ENCODE peak calls at places on chromosomes 7 and 10, in ten cellular contexts. B is transverse colon; W is brain microvascular endothelial cell; F is CD8-positive, alpha-beta T cell; Z is fibroblast of mammary gland; H is IMR-90; C is PC-9; S is foreskin fibroblast; I is psoas muscle; L is gastrocnemius medialis. V is an unnamed sample.

GRCh38 chr7:107922891-107923290 is 31.9 kb downstream of the DLD start:
- DNase-seq in B (no peak), H (peak; percentile 33), I (no peak), W (no peak), C (no peak), S (no peak), F (no peak), L (no peak), Z (peak; percentile 39), V (no peak)

GRCh38 chr7:18654709-18655108 is 159.2 kb downstream of the HDAC9 start:
- DNase-seq in F (no peak), Z (no peak), S (no peak), L (no peak), I (no peak), H (no peak), W (no peak), B (no peak), C (no peak), V (no peak)

GRCh38 chr10:126062132-126063032 is 166.0 kb downstream of the FANK1 start:
- DNase-seq in L (peak; percentile 77), C (peak; percentile 73), F (no peak), W (peak; percentile 99), H (peak; percentile 98), B (peak; percentile 40), I (peak; percentile 93), Z (peak; percentile 99), S (peak; percentile 96), V (peak; percentile 77)

GRCh38 chr10:33413093-33413442 is 78.6 kb upstream of the NRP1 start:
- DNase-seq in B (no peak), H (no peak), L (no peak), F (no peak), C (no peak), I (no peak), Z (no peak), S (no peak), W (peak; percentile 7), V (no peak)

GRCh38 chr7:25847331-25848070 is 304.5 kb upstream of the NFE2L3 start:
- DNase-seq in I (no peak), C (no peak), L (no peak), B (no peak), F (no peak), W (peak; percentile 73), S (peak; percentile 55), Z (peak; percentile 63), H (peak; percentile 33), V (no peak)

GRCh38 chr7:116316838-116317612 is 106.7 kb downstream of the TES start:
- DNase-seq in C (peak; percentile 76), I (no peak), F (no peak), S (peak; percentile 99), B (no peak), H (peak; percentile 99), W (peak; percentile 98), L (peak; percentile 59), Z (peak; percentile 100), V (peak; percentile 41)

GRCh38 chr7:2641406-2642393 is 9.9 kb downstream of the TTYH3 start:
- DNase-seq in L (peak; percentile 93), W (peak; percentile 89), C (peak; percentile 36), B (peak; percentile 74), F (no peak), Z (peak; percentile 92), H (peak; percentile 97), S (peak; percentile 88), I (peak; percentile 91), V (peak; percentile 92)

GRCh38 chr7:128398016-128398840 is 11.6 kb downstream of the IMPDH1 start:
- DNase-seq in I (peak; percentile 75), W (peak; percentile 32), H (peak; percentile 41), L (no peak), S (peak; percentile 21), B (peak; percentile 69), F (peak; percentile 40), C (peak; percentile 68), Z (peak; percentile 42), V (peak; percentile 56)

GRCh38 chr10:130726996-130727725 is 584.4 kb downstream of the TCERG1L start:
- DNase-seq in F (no peak), H (no peak), S (no peak), Z (no peak), L (no peak), W (no peak), B (no peak), C (no peak), I (no peak), V (no peak)

GRCh38 chr7:23928391-23928790 is 218.4 kb downstream of the STK31 start:
- DNase-seq in F (no peak), Z (no peak), H (no peak), I (no peak), C (no peak), W (no peak), L (no peak), B (no peak), S (no peak), V (no peak)

GRCh38 chr7:23927709-23928108 is 217.7 kb downstream of the STK31 start:
- DNase-seq in F (no peak), S (no peak), Z (no peak), W (no peak), L (no peak), B (no peak), H (no peak), C (no peak), I (no peak), V (no peak)

GRCh38 chr7:23930312-23930711 is 220.3 kb downstream of the STK31 start:
- DNase-seq in C (no peak), I (no peak), B (no peak), Z (no peak), S (no peak), L (no peak), H (no peak), F (no peak), W (no peak), V (no peak)

GRCh38 chr7:23925088-23925487 is 215.1 kb downstream of the STK31 start:
- DNase-seq in F (no peak), L (no peak), C (no peak), H (no peak), Z (no peak), W (no peak), S (no peak), I (no peak), B (no peak), V (no peak)
- TF ChIP-seq CTCF in F (no peak), L (no peak), C (no peak), H (no peak), Z (no peak), W (no peak), S (no peak), I (no peak), B (no peak), V (no peak)

DNA sequence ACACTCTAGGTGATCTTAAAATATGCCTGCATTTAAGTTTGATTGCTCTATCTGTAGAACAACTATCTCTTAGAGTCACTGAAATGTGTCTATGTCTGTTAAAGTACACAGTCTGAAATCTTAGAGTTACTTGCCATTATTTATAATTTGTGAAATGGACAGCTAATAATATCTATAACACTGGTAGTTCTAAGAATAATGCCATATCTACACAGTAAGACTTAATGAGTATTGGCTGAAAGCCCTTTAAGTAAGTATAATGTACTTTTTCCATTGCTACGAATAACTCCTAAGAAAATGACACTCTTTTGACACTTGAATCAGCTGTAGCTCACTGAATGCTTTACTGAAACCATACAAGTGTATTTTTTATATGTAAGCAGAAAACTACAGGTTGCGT is 567.4 kb upstream of the PCDH15 start:
- DNase-seq in C (no peak), S (no peak), H (no peak), B (no peak), F (no peak), L (no peak), I (no peak), Z (no peak), W (no peak), V (no peak)
- TF ChIP-seq CTCF in C (no peak), S (no peak), H (no peak), B (no peak), F (no peak), L (no peak), I (no peak), Z (no peak), W (no peak), V (no peak)

GRCh38 chr10:42976353-42977031 is 100.4 kb upstream of the RET start:
- DNase-seq in I (peak; percentile 19), B (no peak), C (no peak), F (no peak), Z (no peak), S (no peak), W (no peak), L (no peak), H (no peak), V (peak; percentile 2)

GRCh38 chr10:42974693-42975002 is 102.2 kb upstream of the RET start:
- DNase-seq in C (no peak), W (no peak), F (no peak), H (no peak), L (no peak), B (no peak), I (no peak), S (no peak), Z (no peak), V (no peak)

GRCh38 chr10:42975005-42975493 is 101.8 kb upstream of the RET start:
- DNase-seq in F (no peak), W (no peak), L (peak; percentile 4), B (no peak), H (no peak), Z (no peak), I (peak; percentile 34), S (no peak), C (no peak), V (no peak)

GRCh38 chr10:42977032-42977416 is 99.8 kb upstream of the RET start:
- DNase-seq in H (no peak), W (no peak), B (peak; percentile 4), I (no peak), L (no peak), Z (no peak), S (no peak), F (no peak), C (no peak), V (no peak)

DNA sequence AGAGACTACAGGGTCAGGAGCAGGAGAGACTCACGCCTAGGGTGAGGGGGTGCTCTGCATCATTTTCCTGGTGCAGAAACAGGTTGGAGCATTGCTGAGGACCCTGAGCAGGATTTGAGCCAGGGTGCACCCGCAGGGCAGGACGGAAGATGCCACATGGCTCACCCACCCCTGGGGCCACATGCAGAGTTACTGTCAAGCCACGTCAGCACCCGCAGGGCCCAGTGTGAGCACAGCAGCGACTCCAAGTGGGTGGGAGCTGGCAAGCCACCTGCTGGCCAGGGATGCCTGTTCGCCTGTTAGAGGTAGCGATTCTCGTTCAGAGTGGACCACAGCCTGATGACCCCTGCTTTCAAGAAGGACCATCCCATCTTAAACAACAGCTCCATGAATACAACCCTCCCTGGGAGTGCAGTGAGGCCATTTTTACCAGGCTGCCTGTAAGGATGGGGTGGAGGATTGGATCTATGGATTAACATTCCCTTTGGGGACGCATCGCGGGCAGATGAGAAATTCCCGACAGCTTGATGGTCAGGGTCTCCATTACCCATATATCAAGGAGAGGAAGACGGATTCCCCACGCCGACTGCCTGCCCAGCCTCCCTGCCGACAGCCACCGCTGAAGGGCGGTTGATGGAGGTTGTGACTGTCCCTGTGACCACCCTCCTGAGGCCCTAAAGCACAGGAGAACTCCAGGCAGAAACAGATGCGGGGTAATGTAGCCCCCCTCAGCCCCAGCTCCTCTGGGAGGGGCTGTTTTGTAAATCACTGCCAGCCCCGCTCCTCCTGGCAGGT is 101.1 kb upstream of the RET start:
- DNase-seq in L (peak; percentile 6), H (no peak), C (peak; percentile 16), S (no peak), W (no peak), B (no peak), I (peak; percentile 49), Z (no peak), F (no peak), V (peak; percentile 2)
- TF ChIP-seq CTCF in L (no peak), H (no peak), C (peak; percentile 27), S (no peak), W (no peak), B (no peak), I (no peak), Z (no peak), F (no peak), V (no peak)

GRCh38 chr10:3068201-3068967 is 1.0 kb downstream of the PFKP start:
- DNase-seq in S (peak; percentile 45), F (peak; percentile 19), W (peak; percentile 48), C (peak; percentile 38), B (peak; percentile 66), Z (peak; percentile 57), I (peak; percentile 76), L (peak; percentile 40), H (peak; percentile 54), V (peak; percentile 60)
- TF ChIP-seq CTCF in S (no peak), F (no peak), W (peak; percentile 53), C (no peak), B (peak; percentile 2), Z (peak; percentile 23), I (peak; percentile 29), L (peak; percentile 27), H (peak; percentile 36), V (peak; percentile 50)

V was measured in heart right ventricle.